ENCODE peak calls at places on chromosomes 11 and 22, in nine cellular contexts. Z, E, P, F, J, C, O, G and W are unnamed samples.

GRCh38 chr22:28820885-28821284 is 20.5 kb upstream of the XBP1 start:
- DNase-seq in E (no peak), O (no peak), J (no peak), P (no peak), Z (no peak), F (no peak), C (no peak), G (no peak), W (no peak)

GRCh38 chr11:9609841-9610240 is 36.4 kb downstream of the WEE1 start:
- DNase-seq in P (no peak), E (no peak), O (no peak), G (no peak), Z (no peak), F (no peak), J (no peak), C (no peak), W (no peak)

GRCh38 chr11:97225794-97226193 is 836.0 kb downstream of the JRKL start:
- DNase-seq in J (no peak), P (no peak), Z (no peak), C (no peak), F (no peak), E (no peak), O (no peak), G (no peak), W (no peak)

GRCh38 chr11:129324533-129325175 is 51.0 kb upstream of the BARX2 start:
- DNase-seq in F (no peak), E (peak), C (no peak), O (no peak), P (peak), Z (no peak), J (no peak), G (no peak), W (no peak)

GRCh38 chr22:29477919-29478318 is 2.1 kb upstream of the NEFH start:
- DNase-seq in C (peak), G (no peak), P (no peak), E (no peak), J (no peak), O (no peak), Z (no peak), F (no peak), W (no peak)

GRCh38 chr11:64526795-64527194 is 64.2 kb upstream of the SLC22A12 start:
- DNase-seq in O (no peak), F (no peak), Z (no peak), E (no peak), G (no peak), J (no peak), C (no peak), P (no peak), W (no peak)

GRCh38 chr11:112693781-112694180 is 267.4 kb upstream of the NCAM1 start:
- DNase-seq in F (no peak), Z (no peak), E (no peak), P (no peak), J (no peak), C (no peak), G (no peak), O (no peak), W (no peak)

GRCh38 chr11:120248551-120249278 is 8.8 kb downstream of the POU2F3 start:
- DNase-seq in P (peak), J (peak), G (no peak), C (no peak), E (no peak), Z (no peak), O (peak), F (no peak), W (no peak)

GRCh38 chr11:20026629-20027545 is 133.4 kb downstream of the DBX1 start:
- DNase-seq in C (no peak), P (no peak), O (no peak), E (no peak), G (no peak), F (peak), Z (peak), J (no peak), W (no peak)

GRCh38 chr22:37179126-37179470 is 8.9 kb downstream of the C1QTNF6 start:
- DNase-seq in E (no peak), J (no peak), C (no peak), P (no peak), F (no peak), Z (no peak), G (no peak), O (no peak), W (no peak)

GRCh38 chr11:18641677-18642076 is 7.5 kb upstream of the SPTY2D1 start:
- DNase-seq in G (no peak), J (no peak), F (no peak), O (no peak), Z (no peak), E (no peak), C (no peak), P (no peak), W (no peak)

GRCh38 chr11:116513894-116514293 is 258.9 kb downstream of the BUD13 start:
- DNase-seq in G (no peak), E (no peak), C (no peak), Z (peak), O (peak), J (peak), P (peak), F (peak), W (no peak)

GRCh38 chr11:59427068-59427382 is 812 bp upstream of the OR5A2 start:
- DNase-seq in G (no peak), F (no peak), O (no peak), E (no peak), J (no peak), P (no peak), Z (no peak), C (no peak), W (no peak)

GRCh38 chr22:26887456-26887855 is 230.1 kb downstream of the MIAT start:
- DNase-seq in G (peak), C (no peak), J (no peak), Z (no peak), F (no peak), E (no peak), O (peak), P (peak), W (no peak)

GRCh38 chr11:113796663-113797259 is 17.2 kb downstream of the CLDN25 start:
- DNase-seq in J (peak), C (no peak), E (no peak), P (peak), F (no peak), Z (peak), G (no peak), O (peak), W (no peak)

GRCh38 chr11:22244986-22245592 is 52.2 kb downstream of the ANO5 start:
- DNase-seq in J (peak), G (peak), Z (peak), F (peak), O (peak), C (no peak), P (peak), E (peak), W (no peak)

GRCh38 chr11:100808904-100809491 is 121.9 kb downstream of the ARHGAP42 start:
- DNase-seq in O (peak), C (no peak), F (no peak), J (no peak), G (peak), P (peak), Z (no peak), E (no peak), W (no peak)

GRCh38 chr11:114678125-114679036 is at the start of gene NXPE2:
- DNase-seq in Z (no peak), P (peak), O (peak), J (no peak), E (no peak), F (no peak), C (no peak), G (peak), W (no peak)

GRCh38 chr22:43393845-43394474 is 17.9 kb upstream of the MPPED1 start:
- DNase-seq in F (no peak), E (no peak), Z (no peak), C (no peak), G (no peak), O (no peak), P (no peak), J (no peak), W (no peak)

GRCh38 chr22:50576070-50576469 is 2.2 kb downstream of the CPT1B start:
- DNase-seq in P (peak), C (no peak), Z (no peak), E (no peak), J (no peak), O (peak), F (no peak), G (no peak), W (no peak)

GRCh38 chr22:19844423-19845368 is 10.0 kb downstream of the GNB1L start:
- DNase-seq in O (peak), J (peak), E (peak), Z (no peak), F (no peak), G (no peak), P (peak), C (peak), W (peak)

GRCh38 chr11:27658535-27659236 is 41.6 kb downstream of the BDNF start:
- DNase-seq in J (no peak), E (no peak), G (no peak), F (no peak), C (no peak), O (no peak), Z (no peak), P (no peak), W (no peak)

GRCh38 chr22:25125693-25126357 is 73.8 kb upstream of the CRYBB3 start:
- DNase-seq in P (no peak), F (peak), E (no peak), Z (no peak), O (no peak), G (no peak), J (no peak), C (no peak), W (no peak)

GRCh38 chr11:66595245-66595904 is 2.4 kb downstream of the CCS start:
- DNase-seq in O (peak), C (no peak), Z (no peak), J (no peak), P (peak), G (no peak), E (no peak), F (no peak), W (no peak)

GRCh38 chr11:13277719-13278619 is at the start of gene BMAL1:
- DNase-seq in E (peak), P (no peak), Z (peak), C (peak), F (peak), J (peak), O (no peak), G (no peak), W (peak)

GRCh38 chr11:111691731-111692130 is 74.5 kb downstream of the PPP2R1B start:
- DNase-seq in G (no peak), P (no peak), E (no peak), C (no peak), Z (no peak), O (no peak), J (no peak), F (no peak), W (no peak)

GRCh38 chr11:5690736-5691135 is 1.1 kb downstream of the TRIM22 start:
- DNase-seq in E (no peak), C (no peak), Z (no peak), G (no peak), O (peak), F (no peak), P (peak), J (no peak), W (peak)

GRCh38 chr11:19499999-19500398 is 212.6 kb upstream of the NAV2 start:
- DNase-seq in F (no peak), C (no peak), P (no peak), E (no peak), Z (no peak), G (no peak), J (no peak), O (peak), W (no peak)

GRCh38 chr11:2549080-2549479 is 104.3 kb downstream of the KCNQ1 start:
- DNase-seq in G (no peak), Z (no peak), J (no peak), F (no peak), E (no peak), O (no peak), C (no peak), P (no peak), W (no peak)

GRCh38 chr11:74319139-74319538 is 7.7 kb upstream of the P4HA3 start:
- DNase-seq in P (peak), C (no peak), O (peak), Z (no peak), J (no peak), E (no peak), F (no peak), G (peak), W (no peak)

GRCh38 chr11:119671561-119672015 is 57.4 kb downstream of the NECTIN1 start:
- DNase-seq in Z (no peak), F (peak), E (no peak), P (peak), O (peak), J (no peak), C (peak), G (no peak), W (no peak)

GRCh38 chr11:24754406-24754805 is 257.6 kb downstream of the LUZP2 start:
- DNase-seq in O (peak), F (no peak), C (no peak), J (no peak), P (no peak), E (no peak), Z (no peak), G (peak), W (no peak)

GRCh38 chr11:119175493-119176077 is 7.1 kb downstream of the NLRX1 start:
- DNase-seq in F (no peak), P (peak), O (peak), C (no peak), J (no peak), G (no peak), E (no peak), Z (no peak), W (no peak)

GRCh38 chr22:25060522-25061071 is 108.1 kb downstream of the KIAA1671 start:
- DNase-seq in P (no peak), J (peak), F (no peak), C (no peak), O (no peak), Z (no peak), G (no peak), E (no peak), W (peak)

GRCh38 chr11:15616130-15617105 is 501.7 kb downstream of the INSC start:
- DNase-seq in G (no peak), J (no peak), E (no peak), Z (no peak), P (no peak), F (no peak), O (no peak), C (no peak), W (no peak)

GRCh38 chr11:35629914-35630313 is 11.7 kb downstream of the FJX1 start:
- DNase-seq in F (no peak), Z (no peak), E (no peak), C (no peak), J (no peak), G (peak), P (peak), O (peak), W (no peak)